ENCODE peak calls at places on chromosomes 5 and 9, in ten cellular contexts. H, S, F, J, G, E, O, N, W and P are unnamed samples.

GRCh38 chr9:105244996-105245719 is 707 bp downstream of the SLC44A1 start:
- DNase-seq in W (peak; percentile 3), N (peak; percentile 89), H (peak; percentile 25), E (peak; percentile 57), G (no peak), J (peak; percentile 27), O (peak; percentile 43), F (peak; percentile 38), S (peak; percentile 64), P (peak; percentile 57)

GRCh38 chr5:158640581-158640980 is 459.1 kb downstream of the EBF1 start:
- DNase-seq in H (no peak), J (no peak), G (no peak), F (no peak), N (no peak), S (no peak), W (no peak), O (no peak), E (no peak), P (peak; percentile 24)

GRCh38 chr5:157671592-157672330 is 428 bp downstream of the C5orf52 start:
- DNase-seq in O (no peak), F (no peak), G (no peak), W (no peak), S (no peak), H (no peak), J (no peak), N (no peak), E (no peak), P (no peak)

GRCh38 chr5:67293177-67293576 is 96.6 kb upstream of the CD180 start:
- DNase-seq in S (no peak), E (no peak), W (no peak), N (no peak), H (no peak), J (no peak), O (no peak), G (no peak), F (no peak), P (no peak)

GRCh38 chr5:14560091-14560595 is 21.4 kb upstream of the OTULINL start:
- DNase-seq in S (peak; percentile 94), E (no peak), N (no peak), J (no peak), W (no peak), H (peak; percentile 64), O (peak; percentile 9), F (no peak), G (no peak), P (no peak)

GRCh38 chr9:104961238-104961637 is 33.3 kb upstream of the ABCA1 start:
- DNase-seq in G (no peak), N (no peak), F (peak; percentile 60), W (peak; percentile 35), H (no peak), J (no peak), S (no peak), O (peak; percentile 17), E (no peak), P (peak; percentile 93)

GRCh38 chr9:84343111-84343521 is 2.6 kb upstream of the SLC28A3 start:
- DNase-seq in N (no peak), J (no peak), W (no peak), O (no peak), S (no peak), G (no peak), H (no peak), E (no peak), F (no peak), P (peak; percentile 71)

GRCh38 chr9:4371108-4371507 is 71.2 kb upstream of the GLIS3 start:
- DNase-seq in G (peak; percentile 77), W (no peak), S (no peak), E (no peak), O (no peak), H (no peak), N (no peak), J (no peak), F (no peak), P (peak; percentile 95)